ENCODE peak calls at places on chromosomes 2 and 18, in eight cellular contexts. C is endothelial cell; K is omental fat pad; H is renal cortical epithelial cell; Z is midbrain; O is activated CD8-positive, alpha-beta T cell treated with anti-CD3 and anti-CD28 coated beads for 36 hours; T is NCI-H187 treated with DMSO at 0.1 percent for 48 hours; U is memory B cell. P is an unnamed sample.

GRCh38 chr2:30694286-30695055 is 112.8 kb downstream of the CAPN13 start:
- DNase-seq in Z (no peak), H (no peak), C (no peak), T (peak), O (no peak), U (no peak), K (no peak), P (no peak)

GRCh38 chr2:97900806-97901205 is 94.9 kb downstream of the TMEM131 start:
- DNase-seq in H (no peak), U (no peak), O (no peak), K (no peak), T (no peak), Z (no peak), C (no peak), P (no peak)

GRCh38 chr18:70405051-70405450 is 116.2 kb downstream of the SOCS6 start:
- DNase-seq in C (no peak), Z (no peak), T (no peak), H (peak), U (no peak), K (no peak), O (no peak), P (no peak)

GRCh38 chr2:96703021-96703751 is 36.7 kb downstream of the LMAN2L start:
- DNase-seq in Z (no peak), T (no peak), K (no peak), C (no peak), H (no peak), O (no peak), U (no peak), P (no peak)

GRCh38 chr18:55906533-55906932 is 318.5 kb upstream of the TCF4 start:
- DNase-seq in H (no peak), K (no peak), C (no peak), U (no peak), T (no peak), O (no peak), Z (no peak), P (no peak)

GRCh38 chr2:241551599-241551997 is 6.9 kb upstream of the BOK start:
- DNase-seq in O (no peak), C (no peak), K (no peak), T (no peak), H (no peak), U (no peak), Z (no peak), P (no peak)

GRCh38 chr2:74821177-74822124 is 12.5 kb upstream of the HK2 start:
- DNase-seq in C (no peak), Z (no peak), U (no peak), T (no peak), K (no peak), H (no peak), O (no peak), P (no peak)

GRCh38 chr18:555705-556402 is 24.3 kb upstream of the CETN1 start:
- DNase-seq in C (no peak), K (no peak), Z (no peak), O (no peak), T (no peak), U (no peak), H (no peak), P (no peak)

GRCh38 chr2:237414056-237414661 is at the start of gene COL6A3:
- DNase-seq in O (no peak), T (no peak), Z (no peak), C (no peak), U (no peak), K (no peak), H (no peak), P (no peak)

GRCh38 chr2:216299130-216299529 is 73.2 kb downstream of the MARCHF4 start:
- DNase-seq in T (no peak), K (no peak), O (no peak), U (no peak), Z (no peak), C (no peak), H (no peak), P (no peak)

GRCh38 chr18:37590346-37590745 is 24.7 kb upstream of the CELF4 start:
- DNase-seq in O (no peak), C (no peak), Z (no peak), K (no peak), T (no peak), U (no peak), H (no peak), P (no peak)

GRCh38 chr2:197464180-197464579 is 10.8 kb downstream of the COQ10B start:
- DNase-seq in C (no peak), T (no peak), H (no peak), O (no peak), Z (no peak), U (no peak), K (no peak), P (no peak)

GRCh38 chr2:236545814-236546480 is 23.7 kb upstream of the ACKR3 start:
- DNase-seq in Z (no peak), C (no peak), U (no peak), H (no peak), K (no peak), T (no peak), O (peak), P (no peak)

GRCh38 chr2:8534729-8535397 is 147.0 kb upstream of the ID2 start:
- DNase-seq in T (no peak), K (no peak), O (no peak), U (no peak), Z (peak), C (no peak), H (peak), P (peak)

GRCh38 chr2:74725287-74725686 is 71.2 kb downstream of the SEMA4F start:
- DNase-seq in T (no peak), H (no peak), K (no peak), O (no peak), Z (no peak), C (no peak), U (no peak), P (no peak)

GRCh38 chr2:1649103-1649870 is 95.0 kb downstream of the PXDN start:
- DNase-seq in O (no peak), T (no peak), U (no peak), H (no peak), K (no peak), C (no peak), Z (no peak), P (no peak)

GRCh38 chr2:18749912-18750526 is 160.7 kb upstream of the NT5C1B start:
- DNase-seq in Z (peak), T (peak), U (peak), O (peak), C (peak), H (peak), K (peak), P (peak)

GRCh38 chr2:179332903-179333302 is 68.3 kb upstream of the SESTD1 start:
- DNase-seq in K (no peak), O (no peak), H (peak), Z (no peak), T (no peak), U (no peak), C (no peak), P (no peak)

GRCh38 chr2:191165190-191165643 is 14.4 kb upstream of the STAT4 start:
- DNase-seq in Z (peak), T (no peak), C (no peak), O (no peak), K (no peak), U (no peak), H (peak), P (peak)

GRCh38 chr2:25230626-25231311 is 62.4 kb upstream of the POMC start:
- DNase-seq in T (no peak), O (no peak), K (no peak), H (no peak), C (no peak), U (no peak), Z (no peak), P (no peak)

GRCh38 chr18:8820701-8821465 is 115.5 kb downstream of the MTCL1 start:
- DNase-seq in C (no peak), Z (no peak), O (no peak), K (no peak), H (peak), U (no peak), T (no peak), P (no peak)

GRCh38 chr2:120930861-120931260 is 195.2 kb downstream of the GLI2 start:
- DNase-seq in C (no peak), O (no peak), T (no peak), H (no peak), U (no peak), K (no peak), Z (no peak), P (no peak)

GRCh38 chr2:98782570-98782969 is 51.6 kb upstream of the MGAT4A start:
- DNase-seq in O (no peak), U (no peak), H (no peak), T (no peak), C (no peak), Z (no peak), K (no peak), P (no peak)

GRCh38 chr2:221780281-221780688 is 208.2 kb upstream of the EPHA4 start:
- DNase-seq in U (no peak), Z (no peak), K (no peak), H (peak), T (no peak), O (no peak), C (no peak), P (no peak)

GRCh38 chr2:197576631-197577030 is 60.8 kb downstream of the MOB4 start:
- DNase-seq in C (no peak), H (peak), U (no peak), T (no peak), K (no peak), O (no peak), Z (no peak), P (no peak)